ENCODE peak calls at places on chromosomes 7 and 10, in seven cellular contexts. H is A549, L is GM23248, O is PC-3, N is endodermal cell, V is stomach, J is uterus. Q is an unnamed sample.

GRCh38 chr10:102710604-102711003 is 3.6 kb downstream of the ARL3 start:
- DNase-seq in O (peak; percentile 48), J (no peak), H (no peak), L (peak; percentile 79), V (no peak), N (no peak), Q (peak; percentile 79)

GRCh38 chr10:34028936-34029335 is 694.5 kb upstream of the NRP1 start:
- DNase-seq in H (no peak), N (no peak), O (no peak), V (no peak), J (no peak), L (no peak), Q (no peak)

GRCh38 chr10:42149027-42149700 is 489.2 kb downstream of the ZNF33B start:
- DNase-seq in O (no peak), V (no peak), L (peak; percentile 31), J (no peak), H (no peak), N (peak; percentile 12), Q (no peak)

GRCh38 chr10:580796-581195 is 108.7 kb downstream of the DIP2C start:
- DNase-seq in L (peak; percentile 97), V (no peak), O (peak; percentile 67), N (no peak), H (no peak), J (peak; percentile 20), Q (peak; percentile 85)

GRCh38 chr10:99612167-99612831 is 7.9 kb downstream of the SLC25A28 start:
- DNase-seq in L (peak; percentile 75), N (peak; percentile 69), V (no peak), O (peak; percentile 78), J (no peak), H (peak; percentile 68), Q (peak; percentile 53)

GRCh38 chr7:45224832-45225231 is 67.2 kb downstream of the RAMP3 start:
- DNase-seq in V (no peak), N (peak; percentile 83), O (no peak), L (peak; percentile 15), H (no peak), J (no peak), Q (no peak)

GRCh38 chr10:110488124-110488681 is 9.5 kb upstream of the DUSP5 start:
- DNase-seq in J (no peak), V (no peak), H (peak; percentile 80), N (no peak), L (peak; percentile 31), O (peak; percentile 68), Q (peak; percentile 67)

GRCh38 chr10:14349081-14349480 is 18.4 kb upstream of the FRMD4A start:
- DNase-seq in N (no peak), O (no peak), J (no peak), L (no peak), V (no peak), H (no peak), Q (no peak)

GRCh38 chr7:117157121-117157870 is 165.6 kb downstream of the WNT2 start:
- DNase-seq in H (peak; percentile 37), V (no peak), L (peak; percentile 96), N (no peak), O (peak; percentile 93), J (peak; percentile 37), Q (peak; percentile 88)

GRCh38 chr7:2517004-2517403 is 2.6 kb upstream of the LFNG start:
- DNase-seq in N (no peak), H (no peak), O (peak; percentile 71), V (no peak), J (no peak), L (peak; percentile 96), Q (peak; percentile 88)

GRCh38 chr10:95333997-95334792 is 43.4 kb upstream of the PDLIM1 start:
- DNase-seq in N (no peak), H (peak; percentile 45), V (peak; percentile 65), L (peak; percentile 92), O (peak; percentile 94), J (peak; percentile 39), Q (peak; percentile 95)

GRCh38 chr10:43228783-43229207 is 38.1 kb downstream of the RASGEF1A start:
- DNase-seq in N (peak; percentile 62), L (no peak), H (no peak), O (no peak), V (no peak), J (no peak), Q (no peak)

GRCh38 chr7:76151932-76152331 is 49.8 kb upstream of the SRRM3 start:
- DNase-seq in N (no peak), O (peak; percentile 26), J (no peak), L (no peak), H (no peak), V (no peak), Q (no peak)

GRCh38 chr7:128831178-128831993 is 1.2 kb downstream of the FLNC start:
- DNase-seq in J (peak; percentile 69), N (peak; percentile 89), O (peak; percentile 3), H (no peak), V (no peak), L (peak; percentile 68), Q (peak; percentile 31)

GRCh38 chr10:124389613-124390361 is 28.9 kb downstream of the OAT start:
- DNase-seq in J (no peak), V (no peak), O (no peak), H (no peak), L (no peak), N (peak; percentile 36), Q (no peak)

GRCh38 chr7:23422904-23423303 is 47.4 kb downstream of the IGF2BP3 start:
- DNase-seq in J (no peak), L (no peak), H (no peak), O (no peak), V (peak; percentile 32), N (no peak), Q (no peak)

GRCh38 chr10:70462349-70462984 is 16.1 kb upstream of the PALD1 start:
- DNase-seq in H (peak; percentile 21), L (peak; percentile 61), V (peak; percentile 45), N (peak; percentile 45), J (peak; percentile 54), O (peak; percentile 97), Q (no peak)

GRCh38 chr10:71845410-71846406 is 5.3 kb downstream of the PSAP start:
- DNase-seq in H (no peak), J (no peak), N (no peak), V (no peak), L (peak; percentile 39), O (no peak), Q (no peak)

GRCh38 chr7:114835861-114836260 is 86.0 kb upstream of the MDFIC start:
- DNase-seq in V (no peak), L (no peak), O (no peak), J (no peak), H (no peak), N (no peak), Q (no peak)

GRCh38 chr7:142482899-142483658 is 225.2 kb upstream of the PRSS58 start:
- DNase-seq in O (peak; percentile 66), H (peak; percentile 25), L (peak; percentile 72), N (peak; percentile 83), J (no peak), V (peak; percentile 54), Q (peak; percentile 47)

GRCh38 chr7:91436655-91437054 is 172.4 kb downstream of the FZD1 start:
- DNase-seq in N (no peak), J (no peak), H (no peak), O (no peak), V (no peak), L (no peak), Q (no peak)

GRCh38 chr10:29613791-29614190 is 21.0 kb downstream of the SVIL start:
- DNase-seq in V (no peak), L (no peak), N (peak; percentile 5), O (no peak), J (no peak), H (no peak), Q (peak; percentile 48)

GRCh38 chr7:158706273-158706704 is 1.7 kb upstream of the NCAPG2 start:
- DNase-seq in J (no peak), V (no peak), L (no peak), N (no peak), H (no peak), O (no peak), Q (no peak)

GRCh38 chr7:122055072-122055471 is 89.0 kb downstream of the AASS start:
- DNase-seq in L (no peak), H (no peak), O (no peak), J (no peak), N (no peak), V (no peak), Q (no peak)

GRCh38 chr7:123628829-123629228 is 26.8 kb upstream of the LMOD2 start:
- DNase-seq in L (no peak), V (no peak), O (no peak), H (no peak), N (no peak), J (no peak), Q (no peak)
- H3K27ac ChIP-seq in L (no peak overlapping the region), V (no peak overlapping the region), O (no peak overlapping the region), H (no peak overlapping the region), N (no peak overlapping the region), J (no peak overlapping the region), Q (no peak overlapping the region)

GRCh38 chr7:101731502-101732084 is 85.8 kb upstream of the CUX1 start:
- DNase-seq in J (no peak), N (peak; percentile 67), O (no peak), H (no peak), L (no peak), V (no peak), Q (no peak)
- H3K27ac ChIP-seq in J (no peak overlapping the region), N (no peak overlapping the region), O (no peak overlapping the region), H (no peak overlapping the region), L (no peak overlapping the region), V (no peak overlapping the region), Q (no peak overlapping the region)

GRCh38 chr10:3069876-3070275 is 2.5 kb downstream of the PFKP start:
- DNase-seq in O (no peak), N (no peak), L (no peak), J (no peak), H (no peak), V (no peak), Q (no peak)

GRCh38 chr10:3072641-3073360 is 5.5 kb downstream of the PFKP start:
- DNase-seq in J (no peak), V (no peak), L (no peak), O (no peak), N (no peak), H (no peak), Q (no peak)

GRCh38 chr10:3068968-3069737 is 1.8 kb downstream of the PFKP start:
- DNase-seq in J (no peak), N (peak; percentile 76), V (no peak), L (peak; percentile 42), O (no peak), H (no peak), Q (no peak)

GRCh38 chr10:3074145-3074665 is 6.9 kb downstream of the PFKP start:
- DNase-seq in L (no peak), J (no peak), N (no peak), O (peak; percentile 60), V (no peak), H (no peak), Q (no peak)

GRCh38 chr10:3071405-3072198 is 4.3 kb downstream of the PFKP start:
- DNase-seq in J (no peak), O (peak; percentile 83), V (no peak), H (peak; percentile 85), N (no peak), L (peak; percentile 82), Q (peak; percentile 92)
- H3K27ac ChIP-seq in J (no peak overlapping the region), O (peak overlapping the region; percentile 58), V (no peak overlapping the region), H (peak overlapping the region; percentile 96), N (no peak overlapping the region), L (peak overlapping the region; percentile 31), Q (peak overlapping the region; percentile 86)

DNA sequence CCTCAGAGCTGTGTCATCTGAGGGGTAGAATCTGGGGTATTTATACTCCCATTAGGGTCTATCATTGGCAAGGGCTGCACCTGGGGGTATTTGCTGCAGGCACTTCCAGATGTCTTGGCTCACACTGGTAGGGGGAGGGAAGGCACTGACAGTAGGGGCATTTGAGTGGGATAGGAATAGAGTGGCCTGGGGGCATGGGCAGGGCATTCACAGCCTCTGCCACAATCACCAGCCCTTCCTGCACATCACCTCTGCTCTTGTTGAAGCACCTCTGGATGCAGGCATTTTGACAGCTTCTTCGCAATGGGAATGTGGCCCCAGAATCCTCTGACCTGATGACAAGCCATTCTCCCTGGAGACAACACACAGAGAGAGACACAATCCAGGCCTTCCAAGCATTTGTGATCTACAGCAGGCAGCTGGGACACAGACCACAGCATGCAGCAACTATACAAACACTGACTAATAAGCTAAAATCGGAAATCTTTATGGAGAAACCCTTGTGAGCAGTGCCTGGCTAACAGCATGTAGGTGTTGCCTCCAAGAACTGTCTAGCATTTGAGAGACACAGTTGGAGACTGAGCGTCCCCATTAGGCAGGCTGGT is 178.5 kb downstream of the KCNMA1 start:
- DNase-seq in H (no peak), V (no peak), N (no peak), L (peak; percentile 56), J (no peak), O (peak; percentile 83), Q (peak; percentile 62)
- H3K27ac ChIP-seq in H (no peak overlapping the region), V (no peak overlapping the region), N (no peak overlapping the region), L (no peak overlapping the region), J (no peak overlapping the region), O (no peak overlapping the region), Q (no peak overlapping the region)

Q was measured in brain microvascular endothelial cell.